ENCODE peak calls at places on chromosomes 7 and 10, in four cellular contexts. T is ovary; Z is EL; F is activated CD4-positive, CD25-positive, alpha-beta regulatory T cell. P is an unnamed sample.

GRCh38 chr10:26474062-26474461 is 35.9 kb downstream of the APBB1IP start:
- DNase-seq in T (no peak), Z (peak), F (no peak), P (no peak)

GRCh38 chr7:116395125-116395791 is 104.3 kb upstream of the CAV2 start:
- DNase-seq in T (peak), Z (peak), F (no peak), P (peak)

GRCh38 chr10:86798030-86798429 is 41.6 kb downstream of the BMPR1A start:
- DNase-seq in T (no peak), Z (peak), F (no peak), P (no peak)

GRCh38 chr10:92839191-92840085 is 8.9 kb upstream of the EXOC6 start:
- DNase-seq in T (peak), Z (peak), F (peak), P (peak)

GRCh38 chr10:132961-133898 is 2.0 kb upstream of the ZMYND11 start:
- DNase-seq in T (no peak), Z (peak), F (no peak), P (peak)

GRCh38 chr7:1586126-1586826 is 16.4 kb upstream of the PSMG3 start:
- DNase-seq in T (no peak), Z (no peak), F (no peak), P (no peak)

GRCh38 chr7:10940748-10941358 is 32.8 kb upstream of the PHF14 start:
- DNase-seq in T (no peak), Z (no peak), F (no peak), P (no peak)

GRCh38 chr7:159094919-159095915 is 49.5 kb downstream of the VIPR2 start:
- DNase-seq in T (no peak), Z (no peak), F (no peak), P (no peak)

GRCh38 chr10:43250925-43251663 is 15.8 kb downstream of the RASGEF1A start:
- DNase-seq in T (no peak), Z (no peak), F (no peak), P (no peak)

GRCh38 chr10:12484945-12485805 is 135.8 kb downstream of the CAMK1D start:
- DNase-seq in T (no peak), Z (peak), F (no peak), P (peak)

GRCh38 chr10:36163827-36164226 is 521.7 kb upstream of the FZD8 start:
- DNase-seq in T (no peak), Z (no peak), F (no peak), P (no peak)

GRCh38 chr10:79103078-79103477 is 34.3 kb downstream of the ZMIZ1 start:
- DNase-seq in T (no peak), Z (no peak), F (no peak), P (no peak)

GRCh38 chr7:91045626-91046025 is 218.6 kb upstream of the FZD1 start:
- DNase-seq in T (no peak), Z (no peak), F (no peak), P (no peak)

GRCh38 chr10:36344240-36344639 is 702.1 kb upstream of the FZD8 start:
- DNase-seq in T (no peak), Z (peak), F (no peak), P (peak)

GRCh38 chr10:114271779-114272167 is 32.7 kb downstream of the VWA2 start:
- DNase-seq in T (no peak), Z (peak), F (no peak), P (peak)

GRCh38 chr10:79052311-79053080 is 16.3 kb upstream of the ZMIZ1 start:
- DNase-seq in T (no peak), Z (no peak), F (no peak), P (peak)

GRCh38 chr7:151665363-151665762 is 145.7 kb upstream of the RHEB start:
- DNase-seq in T (peak), Z (no peak), F (no peak), P (peak)

GRCh38 chr7:44158060-44158872 is 17.1 kb upstream of the MYL7 start:
- DNase-seq in T (no peak), Z (no peak), F (no peak), P (no peak)

P was measured in LHCN-M2.